ENCODE peak calls at places on chromosomes 2 and 18, in nine cellular contexts. T is gastrocnemius medialis, E is left ventricle myocardium inferior, N is lung, K is AG09309, F is type B pancreatic cell, I is right lobe of liver, Y is left lung, R is IMR-90. W is an unnamed sample.

GRCh38 chr2:149902104-149902503 is 314.5 kb upstream of the MMADHC start:
- DNase-seq in F (no peak), T (no peak), N (no peak), R (no peak), E (no peak), I (no peak), K (peak), Y (no peak), W (no peak)

GRCh38 chr18:24009246-24009645 is 5.3 kb upstream of the TTC39C start:
- DNase-seq in Y (no peak), K (no peak), T (no peak), F (no peak), N (no peak), R (no peak), I (no peak), E (no peak), W (no peak)

GRCh38 chr2:232885264-232885961 is 15.3 kb downstream of the SNORC start:
- DNase-seq in Y (no peak), I (no peak), N (no peak), F (peak), T (no peak), R (no peak), E (peak), K (no peak), W (no peak)

GRCh38 chr2:24231461-24231881 is 56.6 kb downstream of the FAM228A start:
- DNase-seq in E (no peak), F (no peak), N (no peak), I (no peak), T (no peak), K (no peak), Y (no peak), R (peak), W (no peak)

GRCh38 chr2:217935901-217936684 is 66.7 kb downstream of the TNS1 start:
- DNase-seq in F (no peak), R (peak), T (no peak), N (no peak), K (no peak), I (peak), Y (no peak), E (peak), W (no peak)

GRCh38 chr2:73418343-73418742 is 32.7 kb downstream of the ALMS1 start:
- DNase-seq in F (no peak), E (peak), I (no peak), T (peak), R (peak), Y (peak), N (peak), K (peak), W (no peak)

GRCh38 chr2:125405816-125406215 is 1250.1 kb upstream of the GYPC start:
- DNase-seq in T (no peak), N (no peak), R (peak), K (peak), F (no peak), I (no peak), E (no peak), Y (no peak), W (no peak)

GRCh38 chr2:134736167-134736885 is 17.5 kb upstream of the TMEM163 start:
- DNase-seq in K (no peak), N (no peak), T (no peak), R (peak), I (no peak), E (no peak), F (no peak), Y (no peak), W (no peak)

GRCh38 chr18:53416985-53417384 is 807.5 kb downstream of the MBD2 start:
- DNase-seq in K (no peak), Y (no peak), I (no peak), F (no peak), E (no peak), N (no peak), R (no peak), T (no peak), W (no peak)

GRCh38 chr18:79644006-79644665 is 35.5 kb upstream of the CTDP1 start:
- DNase-seq in K (no peak), T (no peak), F (no peak), I (no peak), N (peak), Y (peak), E (peak), R (peak), W (no peak)

GRCh38 chr2:142865924-142866323 is 11.5 kb upstream of the KYNU start:
- DNase-seq in I (no peak), N (no peak), E (no peak), F (no peak), T (no peak), R (peak), K (no peak), Y (no peak), W (no peak)

GRCh38 chr2:88959480-88960204 is 268.2 kb downstream of the RPIA start:
- DNase-seq in K (peak), N (no peak), E (no peak), T (no peak), R (peak), Y (no peak), F (no peak), I (no peak), W (no peak)

GRCh38 chr18:57741273-57741672 is 61.8 kb downstream of the ATP8B1 start:
- DNase-seq in I (no peak), F (no peak), Y (no peak), N (no peak), K (no peak), R (peak), T (no peak), E (no peak), W (no peak)

DNA sequence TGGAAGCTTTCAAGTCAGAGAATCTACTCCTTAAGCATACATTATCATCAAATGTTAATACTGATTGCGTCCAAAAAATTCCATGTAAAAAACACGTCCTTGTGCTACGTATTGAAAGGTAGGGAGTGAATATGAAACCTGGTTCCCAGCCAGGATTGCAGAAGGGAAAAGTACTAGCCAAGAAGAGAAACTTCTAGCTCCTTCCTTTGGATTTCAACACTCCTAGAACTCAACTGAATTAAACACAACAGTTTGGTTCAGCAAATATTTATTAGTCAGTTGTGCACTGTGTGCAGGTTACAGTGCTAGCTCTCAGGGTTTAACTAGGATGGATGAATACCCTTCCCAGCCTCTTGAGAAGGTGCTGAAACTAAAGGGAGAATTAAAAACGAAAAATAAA is 33.9 kb upstream of the FHL2 start:
- DNase-seq in E (no peak), I (no peak), K (no peak), T (no peak), R (peak), Y (no peak), N (no peak), F (no peak), W (no peak)
- TF ChIP-seq CTCF in E (no peak), I (no peak), K (no peak), T (no peak), R (no peak), Y (no peak), N (no peak), F (no peak), W (no peak)

DNA sequence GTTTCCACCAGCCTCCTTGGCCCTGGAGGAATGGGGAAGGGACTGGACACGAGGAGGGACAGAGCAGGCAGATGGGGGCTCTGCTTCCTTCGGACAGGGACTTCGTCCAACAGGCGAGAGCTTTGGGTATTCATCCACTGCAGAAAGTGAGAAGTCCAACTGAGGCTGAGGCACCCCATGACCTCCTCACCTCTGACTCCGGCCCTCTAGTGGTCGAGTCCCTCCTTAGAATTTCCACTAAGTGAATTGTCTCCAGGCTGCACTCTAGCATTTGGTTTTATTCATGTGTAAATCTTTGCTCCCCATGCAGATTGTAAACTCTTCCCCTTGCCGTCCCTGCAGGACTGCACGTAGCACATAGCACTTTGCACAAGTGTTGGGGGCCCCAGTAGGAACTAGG is 75.6 kb downstream of the TMEM247 start:
- DNase-seq in I (no peak), K (no peak), T (no peak), Y (no peak), E (no peak), F (no peak), R (no peak), N (no peak), W (no peak)
- TF ChIP-seq CTCF in I (peak), K (peak), T (no peak), Y (peak), E (peak), F (peak), R (no peak), N (no peak), W (peak)

GRCh38 chr18:47997338-47997780 is 66.9 kb upstream of the SMAD2 start:
- DNase-seq in Y (no peak), N (no peak), R (no peak), I (no peak), K (no peak), F (no peak), T (no peak), E (no peak), W (no peak)
- TF ChIP-seq CTCF in Y (no peak), N (no peak), R (peak), I (peak), K (peak), F (peak), T (no peak), E (peak), W (peak)

GRCh38 chr2:127197475-127198385 is 22.4 kb downstream of the CYP27C1 start:
- DNase-seq in Y (peak), R (peak), I (peak), T (no peak), K (no peak), N (peak), F (peak), E (peak), W (peak)
- TF ChIP-seq CTCF in Y (peak), R (peak), I (peak), T (peak), K (no peak), N (peak), F (peak), E (peak), W (no peak)

DNA sequence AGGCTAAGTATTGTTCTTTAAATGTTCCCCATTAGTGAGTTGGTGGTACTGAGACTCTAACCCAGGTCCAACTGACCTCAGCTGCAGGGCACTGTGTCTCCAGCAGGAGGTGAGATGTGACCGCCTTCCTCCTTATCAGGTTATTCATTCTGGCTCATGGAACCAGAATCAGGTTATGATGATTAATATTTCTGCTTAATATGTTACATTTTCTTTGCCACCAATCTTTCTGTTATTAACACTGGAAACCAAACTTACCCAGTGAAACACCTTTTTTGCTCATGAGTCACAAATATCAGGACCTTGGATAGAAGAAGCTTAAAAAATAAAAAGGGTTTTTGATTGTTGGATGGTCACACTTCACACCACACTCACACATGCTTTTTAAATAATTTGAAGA is 85.4 kb downstream of the DPP4 start:
- DNase-seq in R (no peak), K (no peak), Y (no peak), T (no peak), N (no peak), I (no peak), E (no peak), F (no peak), W (no peak)
- TF ChIP-seq CTCF in R (no peak), K (no peak), Y (no peak), T (no peak), N (no peak), I (no peak), E (peak), F (peak), W (no peak)